ENCODE peak calls at places on chromosomes 1 and 21, in four cellular contexts. G, W, U and F are unnamed samples.

GRCh38 chr1:203682401-203683383 is 56.1 kb downstream of the ATP2B4 start:
- DNase-seq in G (no peak), W (peak), U (no peak), F (no peak)

GRCh38 chr21:39346671-39347327 is 2.1 kb downstream of the HMGN1 start:
- DNase-seq in G (no peak), W (no peak), U (no peak), F (no peak)

GRCh38 chr1:234271243-234271606 is 102.0 kb upstream of the COA6 start:
- DNase-seq in G (no peak), W (no peak), U (no peak), F (no peak)

GRCh38 chr1:69567847-69568434 is at the start of gene LRRC7:
- DNase-seq in G (no peak), W (no peak), U (no peak), F (no peak)

GRCh38 chr1:24894002-24894401 is 36.1 kb downstream of the RUNX3 start:
- DNase-seq in G (no peak), W (no peak), U (no peak), F (no peak)

GRCh38 chr1:13543927-13544556 is 30.2 kb upstream of the LRRC38 start:
- DNase-seq in G (no peak), W (no peak), U (peak), F (peak)

GRCh38 chr1:98325646-98326441 is 335.7 kb upstream of the SNX7 start:
- DNase-seq in G (peak), W (peak), U (peak), F (peak)

GRCh38 chr1:41404308-41404755 is 43.1 kb downstream of the FOXO6 start:
- DNase-seq in G (no peak), W (no peak), U (no peak), F (peak)

GRCh38 chr1:23957096-23957495 is 2.5 kb upstream of the PNRC2 start:
- DNase-seq in G (no peak), W (no peak), U (no peak), F (no peak)

GRCh38 chr1:41442697-41443251 is 41.7 kb downstream of the EDN2 start:
- DNase-seq in G (no peak), W (no peak), U (no peak), F (peak)